ENCODE peak calls at places on chromosomes 11 and 22, in four cellular contexts. One of them, this sample, is unnamed. For H3K9me3 and H3K4me1, the result is how much of the 10 kb centered on the place peaks cover.

GRCh38 chr11:133500435-133500834 is 31.9 kb downstream of the OPCML start:
- DNase-seq in right lobe of liver: no peak
- DNase-seq in adrenal gland: no peak
- DNase-seq in endothelial cell of umbilical vein: no peak
- DNase-seq in this sample: no peak

GRCh38 chr22:20610243-20610686 is 102.9 kb downstream of the MED15 start:
- DNase-seq in adrenal gland: no peak
- DNase-seq in right lobe of liver: no peak
- DNase-seq in endothelial cell of umbilical vein: no peak
- DNase-seq in this sample: no peak

GRCh38 chr11:16669799-16670415 is 68.5 kb upstream of the C11orf58 start:
- DNase-seq in endothelial cell of umbilical vein: no peak
- DNase-seq in adrenal gland: no peak
- DNase-seq in right lobe of liver: no peak
- DNase-seq in this sample: no peak

GRCh38 chr11:28757725-28758515 is 649.7 kb downstream of the METTL15 start:
- DNase-seq in right lobe of liver: no peak
- DNase-seq in adrenal gland: no peak
- DNase-seq in endothelial cell of umbilical vein: peak
- DNase-seq in this sample: no peak

GRCh38 chr11:106958506-106959248 is 59.6 kb downstream of the GUCY1A2 start:
- DNase-seq in right lobe of liver: no peak
- DNase-seq in adrenal gland: no peak
- DNase-seq in endothelial cell of umbilical vein: no peak
- DNase-seq in this sample: no peak

GRCh38 chr11:2898366-2899079 is 12.9 kb upstream of the CDKN1C start:
- DNase-seq in adrenal gland: peak
- DNase-seq in right lobe of liver: peak
- DNase-seq in endothelial cell of umbilical vein: peak
- DNase-seq in this sample: peak

GRCh38 chr11:114553642-114554041 is 6.0 kb downstream of the NXPE1 start:
- DNase-seq in right lobe of liver: no peak
- DNase-seq in adrenal gland: no peak
- DNase-seq in endothelial cell of umbilical vein: no peak
- DNase-seq in this sample: no peak

GRCh38 chr11:85758026-85758425 is 52.9 kb downstream of the SYTL2 start:
- DNase-seq in right lobe of liver: no peak
- DNase-seq in endothelial cell of umbilical vein: no peak
- DNase-seq in adrenal gland: no peak
- DNase-seq in this sample: no peak

GRCh38 chr11:95512682-95513081 is 276.9 kb downstream of the FAM76B start:
- DNase-seq in endothelial cell of umbilical vein: peak
- DNase-seq in right lobe of liver: peak
- DNase-seq in adrenal gland: peak
- DNase-seq in this sample: peak

GRCh38 chr11:93614111-93614784 is 47.2 kb upstream of the CEP295 start:
- DNase-seq in right lobe of liver: no peak
- DNase-seq in endothelial cell of umbilical vein: no peak
- DNase-seq in adrenal gland: no peak
- DNase-seq in this sample: no peak

GRCh38 chr11:45663486-45664375 is 1.7 kb downstream of the CHST1 start:
- DNase-seq in right lobe of liver: no peak
- DNase-seq in adrenal gland: no peak
- DNase-seq in endothelial cell of umbilical vein: no peak
- DNase-seq in this sample: no peak

GRCh38 chr11:105298630-105299029 is 159.1 kb upstream of the CARD18 start:
- DNase-seq in adrenal gland: no peak
- DNase-seq in endothelial cell of umbilical vein: no peak
- DNase-seq in right lobe of liver: no peak
- DNase-seq in this sample: no peak

GRCh38 chr11:71990721-71991120 is 8.0 kb upstream of the IL18BP start:
- DNase-seq in right lobe of liver: no peak
- DNase-seq in endothelial cell of umbilical vein: no peak
- DNase-seq in adrenal gland: no peak
- DNase-seq in this sample: no peak

DNA sequence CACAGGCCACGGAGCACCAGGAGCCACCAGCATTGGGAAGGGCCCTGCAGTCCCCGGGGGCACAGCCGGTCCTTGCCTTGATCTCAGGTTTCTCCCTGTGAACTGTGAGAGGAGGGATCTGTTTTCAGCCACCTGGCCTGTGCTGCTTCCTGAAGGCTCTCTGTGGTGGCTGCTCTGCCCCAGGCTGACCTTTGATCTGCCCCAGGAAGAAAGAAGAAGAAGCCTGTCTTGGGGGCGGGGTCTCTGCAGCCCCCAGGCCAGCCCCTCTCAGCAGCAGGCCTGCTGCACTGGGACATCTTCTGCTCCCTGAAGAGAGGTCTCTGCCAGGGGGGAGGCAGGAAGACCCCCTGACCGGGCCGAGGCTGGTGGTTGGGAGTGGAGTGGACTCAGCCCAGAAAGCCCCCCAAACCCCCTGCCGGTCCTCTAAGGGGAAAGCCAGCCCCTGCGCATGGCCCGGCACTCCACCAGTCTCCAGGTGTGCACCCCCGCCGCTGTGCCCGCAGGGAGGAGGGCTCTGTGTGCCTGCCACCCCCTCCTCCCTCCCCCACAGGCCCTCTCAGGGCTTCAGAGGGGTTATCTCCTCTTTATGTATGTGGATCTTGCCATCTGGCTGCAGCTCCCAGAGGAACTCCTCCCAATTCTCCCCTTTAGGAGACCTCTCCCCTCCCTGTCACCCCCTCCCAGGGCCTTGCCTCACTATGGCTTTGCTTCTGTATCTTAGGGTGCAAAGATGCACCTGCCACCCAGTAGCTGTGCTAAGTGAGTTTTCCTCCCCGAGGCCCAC is 675.3 kb downstream of the BRD1 start:
- DNase-seq in adrenal gland: no peak
- DNase-seq in right lobe of liver: no peak
- DNase-seq in endothelial cell of umbilical vein: no peak
- DNase-seq in this sample: no peak
- H3K9me3 ChIP-seq in adrenal gland: under half
- H3K9me3 ChIP-seq in right lobe of liver: under half
- H3K9me3 ChIP-seq in endothelial cell of umbilical vein: under half
- H3K9me3 ChIP-seq in this sample: under half

GRCh38 chr11:19077965-19078364 is 17.4 kb upstream of the MRGPRX2 start:
- DNase-seq in right lobe of liver: no peak
- DNase-seq in endothelial cell of umbilical vein: peak
- DNase-seq in adrenal gland: no peak
- DNase-seq in this sample: no peak

GRCh38 chr11:19076744-19077589 is 16.4 kb upstream of the MRGPRX2 start:
- DNase-seq in right lobe of liver: peak
- DNase-seq in endothelial cell of umbilical vein: peak
- DNase-seq in adrenal gland: peak
- DNase-seq in this sample: peak

GRCh38 chr11:19072464-19072863 is 11.9 kb upstream of the MRGPRX2 start:
- DNase-seq in right lobe of liver: no peak
- DNase-seq in adrenal gland: no peak
- DNase-seq in endothelial cell of umbilical vein: no peak
- DNase-seq in this sample: peak

GRCh38 chr11:19073454-19074415 is 13.2 kb upstream of the MRGPRX2 start:
- DNase-seq in right lobe of liver: no peak
- DNase-seq in adrenal gland: no peak
- DNase-seq in endothelial cell of umbilical vein: no peak
- DNase-seq in this sample: no peak

DNA sequence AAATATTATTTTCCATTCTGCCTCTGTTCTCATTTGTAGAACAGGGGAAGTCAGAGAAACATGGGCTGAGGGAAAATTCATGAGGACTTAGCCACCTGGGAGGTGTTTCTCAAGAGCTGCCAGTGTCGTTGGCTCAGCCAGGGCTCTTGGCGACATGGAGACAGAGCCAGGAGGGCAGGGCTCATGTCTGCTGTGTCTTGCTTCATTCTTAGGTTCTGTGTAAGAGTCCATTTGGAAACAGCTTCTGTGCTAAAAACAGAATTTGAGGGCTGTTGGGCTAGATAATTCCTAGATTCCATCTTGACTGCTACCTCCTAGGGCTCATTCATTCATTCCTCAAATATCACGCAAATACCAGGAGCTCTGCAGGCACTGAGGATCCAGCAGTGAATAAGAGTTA is 15.1 kb upstream of the MRGPRX2 start:
- DNase-seq in endothelial cell of umbilical vein: no peak
- DNase-seq in right lobe of liver: no peak
- DNase-seq in adrenal gland: no peak
- DNase-seq in this sample: peak
- H3K4me1 ChIP-seq in endothelial cell of umbilical vein: under half
- H3K4me1 ChIP-seq in right lobe of liver: under half
- H3K4me1 ChIP-seq in adrenal gland: under half
- H3K4me1 ChIP-seq in this sample: under half

DNA sequence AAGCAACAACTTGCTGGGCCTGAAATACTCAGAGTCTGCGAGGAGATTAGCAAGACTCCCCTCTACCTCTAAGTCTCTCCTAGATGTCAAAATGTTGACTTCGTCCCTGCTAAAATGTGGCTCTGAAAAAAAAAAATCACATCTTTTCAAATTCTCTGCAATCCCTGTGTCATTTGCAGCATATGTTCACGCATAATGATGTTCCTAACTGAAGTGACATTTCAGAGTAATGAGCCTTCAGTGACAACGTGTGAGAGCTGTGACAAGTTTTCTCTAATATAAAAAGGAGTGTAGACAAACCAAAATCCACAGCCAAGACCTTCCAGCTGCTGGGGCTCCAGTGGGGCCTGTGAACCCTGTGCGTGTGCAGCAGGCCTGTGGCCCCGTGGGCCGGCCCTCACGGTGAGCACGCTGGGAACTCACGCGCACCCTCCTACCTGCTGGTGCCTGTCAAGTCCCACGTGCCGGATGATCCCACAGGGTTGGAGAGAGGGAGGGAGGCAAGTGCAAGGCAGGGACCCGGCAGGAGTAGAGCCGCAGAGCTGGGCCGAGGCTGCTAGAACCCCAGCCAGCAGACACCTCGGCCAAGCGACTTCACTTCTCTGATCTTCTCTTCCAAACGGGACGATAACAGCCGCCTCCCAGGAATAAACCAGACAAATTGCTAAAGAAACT is 1232.6 kb downstream of the TBC1D22A start:
- DNase-seq in right lobe of liver: no peak
- DNase-seq in adrenal gland: no peak
- DNase-seq in endothelial cell of umbilical vein: no peak
- DNase-seq in this sample: no peak
- H3K9me3 ChIP-seq in right lobe of liver: under half
- H3K9me3 ChIP-seq in adrenal gland: under half
- H3K9me3 ChIP-seq in endothelial cell of umbilical vein: under half
- H3K9me3 ChIP-seq in this sample: under half

GRCh38 chr22:29204617-29205183 is 996 bp upstream of the EMID1 start:
- DNase-seq in right lobe of liver: no peak
- DNase-seq in adrenal gland: no peak
- DNase-seq in endothelial cell of umbilical vein: no peak
- DNase-seq in this sample: no peak

GRCh38 chr22:29207231-29207550 is 1.5 kb downstream of the EMID1 start:
- DNase-seq in adrenal gland: no peak
- DNase-seq in right lobe of liver: no peak
- DNase-seq in endothelial cell of umbilical vein: no peak
- DNase-seq in this sample: no peak

GRCh38 chr22:29206372-29207230 is 905 bp downstream of the EMID1 start:
- DNase-seq in adrenal gland: no peak
- DNase-seq in right lobe of liver: no peak
- DNase-seq in endothelial cell of umbilical vein: no peak
- DNase-seq in this sample: no peak

GRCh38 chr22:29205260-29205597 is 467 bp upstream of the EMID1 start:
- DNase-seq in right lobe of liver: no peak
- DNase-seq in adrenal gland: no peak
- DNase-seq in endothelial cell of umbilical vein: no peak
- DNase-seq in this sample: no peak

GRCh38 chr22:29205598-29206371 is at the start of gene EMID1:
- DNase-seq in adrenal gland: peak
- DNase-seq in endothelial cell of umbilical vein: peak
- DNase-seq in right lobe of liver: peak
- DNase-seq in this sample: peak
- H3K4me1 ChIP-seq in adrenal gland: under half
- H3K4me1 ChIP-seq in endothelial cell of umbilical vein: under half
- H3K4me1 ChIP-seq in right lobe of liver: under half
- H3K4me1 ChIP-seq in this sample: under half

DNA sequence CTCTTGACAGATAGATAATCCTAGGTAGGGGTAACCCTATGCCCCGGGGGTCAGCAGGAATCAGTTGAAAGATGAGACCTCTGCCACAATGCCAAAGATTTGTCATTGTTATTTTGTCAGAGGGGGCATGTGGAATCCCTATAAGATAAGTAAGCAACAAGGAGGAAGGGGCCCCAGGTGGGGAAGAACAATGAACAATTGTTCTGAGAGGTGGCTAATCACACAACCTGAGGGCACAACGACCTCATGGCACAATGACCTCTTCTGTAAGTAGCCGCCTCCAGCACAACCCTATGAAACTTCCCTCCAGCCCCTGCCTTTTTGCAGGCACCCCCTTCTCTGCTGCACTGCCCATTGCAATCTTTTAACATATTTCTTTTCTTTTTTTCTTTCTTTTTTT is 11.8 kb upstream of the FBLN1 start:
- DNase-seq in endothelial cell of umbilical vein: no peak
- DNase-seq in adrenal gland: no peak
- DNase-seq in right lobe of liver: no peak
- DNase-seq in this sample: no peak
- H3K9me3 ChIP-seq in endothelial cell of umbilical vein: under half
- H3K9me3 ChIP-seq in adrenal gland: under half
- H3K9me3 ChIP-seq in right lobe of liver: under half
- H3K9me3 ChIP-seq in this sample: under half

GRCh38 chr22:40111451-40111850 is 66.3 kb upstream of the TNRC6B start:
- DNase-seq in endothelial cell of umbilical vein: no peak
- DNase-seq in right lobe of liver: no peak
- DNase-seq in adrenal gland: no peak
- DNase-seq in this sample: no peak
- H3K4me1 ChIP-seq in endothelial cell of umbilical vein: under half
- H3K4me1 ChIP-seq in right lobe of liver: under half
- H3K4me1 ChIP-seq in adrenal gland: under half
- H3K4me1 ChIP-seq in this sample: under half

GRCh38 chr11:125772834-125773505 is 5.7 kb downstream of the PATE2 start:
- DNase-seq in right lobe of liver: no peak
- DNase-seq in adrenal gland: no peak
- DNase-seq in endothelial cell of umbilical vein: no peak
- DNase-seq in this sample: no peak
- H3K9me3 ChIP-seq in right lobe of liver: under half
- H3K9me3 ChIP-seq in adrenal gland: under half
- H3K9me3 ChIP-seq in endothelial cell of umbilical vein: under half
- H3K9me3 ChIP-seq in this sample: under half

This sample was measured in right cardiac atrium.